ENCODE peak calls at places on chromosome 16, in seven cellular contexts. N, O, R, J, V, T and U are unnamed samples.

GRCh38 chr16:17205279-17206139 is 265.3 kb downstream of the XYLT1 start:
- DNase-seq in V (peak), J (no peak), O (no peak), N (no peak), T (no peak), R (no peak), U (peak)

GRCh38 chr16:19105891-19106624 is 7.7 kb upstream of the ITPRIPL2 start:
- DNase-seq in N (no peak), O (no peak), J (no peak), T (no peak), V (no peak), R (no peak), U (no peak)

GRCh38 chr16:13441675-13442074 is 478.3 kb upstream of the ERCC4 start:
- DNase-seq in V (no peak), N (no peak), T (no peak), O (no peak), R (no peak), J (no peak), U (no peak)

GRCh38 chr16:88430524-88431446 is 22.3 kb upstream of the ZFPM1 start:
- DNase-seq in R (no peak), N (no peak), T (peak), J (no peak), V (peak), O (no peak), U (no peak)

GRCh38 chr16:69443809-69444611 is 19.6 kb downstream of the CYB5B start:
- DNase-seq in J (peak), R (no peak), O (no peak), V (no peak), T (peak), N (no peak), U (no peak)

GRCh38 chr16:51382940-51383339 is 231.9 kb upstream of the SALL1 start:
- DNase-seq in N (no peak), O (no peak), T (no peak), R (no peak), V (no peak), J (no peak), U (no peak)

GRCh38 chr16:29962344-29962994 is 590 bp downstream of the TMEM219 start:
- DNase-seq in T (peak), V (no peak), J (no peak), N (no peak), O (no peak), R (peak), U (no peak)

GRCh38 chr16:46673320-46674013 is 15.5 kb downstream of the VPS35 start:
- DNase-seq in R (peak), O (peak), V (peak), N (peak), J (peak), T (peak), U (peak)

GRCh38 chr16:65070831-65071230 is 51.0 kb downstream of the CDH11 start:
- DNase-seq in N (no peak), O (no peak), V (no peak), T (no peak), R (peak), J (peak), U (no peak)

GRCh38 chr16:8998114-8998513 is 34.4 kb upstream of the USP7 start:
- DNase-seq in J (no peak), V (no peak), N (no peak), O (no peak), R (no peak), T (no peak), U (no peak)

GRCh38 chr16:4025428-4025827 is 90.8 kb downstream of the ADCY9 start:
- DNase-seq in V (no peak), O (no peak), J (no peak), N (no peak), R (no peak), T (no peak), U (no peak)

GRCh38 chr16:74575805-74576643 is 30.9 kb downstream of the GLG1 start:
- DNase-seq in N (no peak), V (no peak), O (no peak), R (no peak), J (no peak), T (no peak), U (no peak)

GRCh38 chr16:68246121-68246520 is 948 bp downstream of the PLA2G15 start:
- DNase-seq in J (no peak), N (no peak), T (no peak), R (no peak), V (no peak), O (no peak), U (no peak)

GRCh38 chr16:68275611-68276191 is 11.4 kb downstream of the SLC7A6 start:
- DNase-seq in J (no peak), R (peak), N (no peak), V (no peak), O (peak), T (no peak), U (no peak)

GRCh38 chr16:2256531-2257140 is 5.2 kb upstream of the ECI1 start:
- DNase-seq in R (no peak), V (no peak), T (no peak), O (no peak), N (no peak), J (no peak), U (no peak)

GRCh38 chr16:75265911-75266701 is 14.7 kb upstream of the BCAR1 start:
- DNase-seq in V (peak), N (no peak), J (peak), T (peak), R (peak), O (no peak), U (peak)

GRCh38 chr16:7332611-7333010 is at the start of gene RBFOX1:
- DNase-seq in R (no peak), O (no peak), T (no peak), V (no peak), J (no peak), N (no peak), U (no peak)

GRCh38 chr16:4797805-4798252 is 2.7 kb downstream of the SMIM22 start:
- DNase-seq in J (no peak), O (no peak), T (no peak), N (no peak), V (no peak), R (no peak), U (no peak)

GRCh38 chr16:66480265-66481080 is 53.4 kb downstream of the BEAN1 start:
- DNase-seq in N (no peak), T (no peak), O (no peak), V (no peak), R (peak), J (no peak), U (peak)
- TF ChIP-seq JUND in N (no peak), T (no peak), O (no peak), V (no peak), R (no peak), J (no peak), U (no peak)

GRCh38 chr16:58264961-58265479 is 29.8 kb downstream of the PRSS54 start:
- DNase-seq in J (peak), R (no peak), V (no peak), T (peak), O (no peak), N (no peak), U (no peak)
- TF ChIP-seq JUND in J (peak), R (no peak), V (no peak), T (peak), O (no peak), N (peak), U (no peak)

GRCh38 chr16:86031141-86031678 is 132.2 kb downstream of the IRF8 start:
- DNase-seq in R (no peak), O (no peak), V (no peak), T (peak), N (no peak), J (no peak), U (peak)
- TF ChIP-seq JUND in R (no peak), O (no peak), V (no peak), T (no peak), N (no peak), J (no peak), U (no peak)

GRCh38 chr16:20377181-20377580 is 24.7 kb upstream of the UMOD start:
- DNase-seq in T (no peak), V (no peak), O (no peak), R (no peak), N (no peak), J (no peak), U (no peak)
- TF ChIP-seq JUND in T (no peak), V (no peak), O (no peak), R (no peak), N (no peak), J (no peak), U (no peak)

GRCh38 chr16:50274771-50275415 is 8.5 kb downstream of the ADCY7 start:
- DNase-seq in R (no peak), V (no peak), O (no peak), N (no peak), J (no peak), T (no peak), U (no peak)

GRCh38 chr16:50273382-50273690 is 7.0 kb downstream of the ADCY7 start:
- DNase-seq in V (no peak), T (no peak), J (no peak), R (no peak), N (no peak), O (no peak), U (no peak)

GRCh38 chr16:50272687-50273381 is 6.5 kb downstream of the ADCY7 start:
- DNase-seq in V (no peak), R (no peak), O (no peak), N (no peak), J (no peak), T (no peak), U (no peak)

GRCh38 chr16:50275428-50276127 is 9.2 kb downstream of the ADCY7 start:
- DNase-seq in O (no peak), J (no peak), V (no peak), N (no peak), R (no peak), T (no peak), U (no peak)

GRCh38 chr16:50273888-50274770 is 7.8 kb downstream of the ADCY7 start:
- DNase-seq in R (no peak), O (peak), T (peak), V (no peak), N (no peak), J (no peak), U (no peak)
- TF ChIP-seq JUND in R (no peak), O (no peak), T (no peak), V (no peak), N (no peak), J (no peak), U (no peak)

DNA sequence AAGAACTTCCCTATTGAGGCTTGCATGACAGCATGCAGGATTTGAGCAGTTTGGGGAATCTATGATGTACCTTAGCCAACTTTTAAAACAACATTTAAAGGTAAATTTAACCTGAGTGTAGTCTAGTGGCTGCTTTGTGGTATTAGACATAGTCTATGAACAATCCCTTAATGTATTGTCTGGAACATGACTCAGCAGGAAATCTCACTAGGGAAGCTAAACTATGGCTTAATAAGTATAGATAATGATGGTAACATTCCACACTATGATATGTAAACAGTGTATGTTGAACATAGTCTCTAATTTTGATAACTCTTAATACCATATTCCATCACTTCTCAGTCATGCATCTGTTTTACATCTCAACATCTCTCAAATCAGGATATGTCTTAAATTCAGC is 52.1 kb upstream of the SLC12A3 start:
- DNase-seq in R (peak), J (no peak), O (no peak), V (no peak), N (no peak), T (no peak), U (no peak)
- TF ChIP-seq JUND in R (no peak), J (no peak), O (no peak), V (no peak), N (no peak), T (no peak), U (no peak)

DNA sequence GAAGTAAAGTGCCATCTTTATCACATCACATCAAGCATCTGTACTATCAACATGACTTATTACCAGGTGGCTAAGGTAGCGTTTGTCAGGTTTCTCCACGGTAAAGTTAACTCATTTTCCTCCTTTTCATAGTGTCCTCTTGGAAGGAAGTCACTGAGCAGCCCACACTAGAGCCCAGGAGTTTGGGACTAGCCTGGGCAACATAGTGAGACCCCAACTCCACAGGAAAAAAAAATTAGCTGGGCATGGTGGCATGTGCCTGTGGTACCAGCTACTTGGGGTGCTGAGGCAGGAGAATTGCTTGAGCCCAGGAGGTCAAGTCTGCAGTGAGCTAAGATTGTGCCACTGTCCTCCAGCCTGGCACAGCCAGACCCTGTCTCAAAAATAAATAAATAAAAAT is 12.9 kb downstream of the CHD9 start:
- DNase-seq in R (no peak), J (no peak), T (no peak), N (no peak), V (no peak), O (no peak), U (no peak)
- TF ChIP-seq JUND in R (no peak), J (no peak), T (no peak), N (no peak), V (no peak), O (no peak), U (no peak)

GRCh38 chr16:35562919-35563318 is 2103.5 kb downstream of the TP53TG3F start:
- DNase-seq in V (no peak), J (no peak), R (no peak), O (no peak), N (no peak), T (no peak), U (no peak)

GRCh38 chr16:35562471-35562870 is 2103.1 kb downstream of the TP53TG3F start:
- DNase-seq in R (no peak), N (no peak), V (no peak), J (no peak), O (no peak), T (no peak), U (no peak)

GRCh38 chr16:35560637-35560984 is 2101.2 kb downstream of the TP53TG3F start:
- DNase-seq in R (no peak), V (no peak), T (no peak), O (no peak), N (no peak), J (no peak), U (no peak)

GRCh38 chr16:35559911-35560636 is 2100.7 kb downstream of the TP53TG3F start:
- DNase-seq in O (no peak), J (no peak), T (no peak), N (no peak), R (no peak), V (no peak), U (peak)

GRCh38 chr16:35561346-35561745 is 2101.9 kb downstream of the TP53TG3F start:
- DNase-seq in T (no peak), R (no peak), V (no peak), N (no peak), J (no peak), O (no peak), U (no peak)
- TF ChIP-seq JUND in T (no peak), R (no peak), V (no peak), N (no peak), J (no peak), O (no peak), U (no peak)

GRCh38 chr16:81929841-81930240 is 81.4 kb downstream of the SDR42E1 start:
- DNase-seq in J (no peak), O (no peak), T (no peak), V (peak), R (no peak), N (no peak), U (no peak)

GRCh38 chr16:81927561-81928185 is 83.6 kb downstream of the SDR42E1 start:
- DNase-seq in O (no peak), J (no peak), V (peak), T (no peak), N (no peak), R (no peak), U (no peak)

GRCh38 chr16:81926036-81926435 is 85.2 kb downstream of the SDR42E1 start:
- DNase-seq in O (no peak), T (no peak), R (no peak), J (no peak), N (no peak), V (no peak), U (no peak)

GRCh38 chr16:81931927-81932326 is 79.3 kb downstream of the SDR42E1 start:
- DNase-seq in N (no peak), O (no peak), J (no peak), R (no peak), V (no peak), T (no peak), U (no peak)

DNA sequence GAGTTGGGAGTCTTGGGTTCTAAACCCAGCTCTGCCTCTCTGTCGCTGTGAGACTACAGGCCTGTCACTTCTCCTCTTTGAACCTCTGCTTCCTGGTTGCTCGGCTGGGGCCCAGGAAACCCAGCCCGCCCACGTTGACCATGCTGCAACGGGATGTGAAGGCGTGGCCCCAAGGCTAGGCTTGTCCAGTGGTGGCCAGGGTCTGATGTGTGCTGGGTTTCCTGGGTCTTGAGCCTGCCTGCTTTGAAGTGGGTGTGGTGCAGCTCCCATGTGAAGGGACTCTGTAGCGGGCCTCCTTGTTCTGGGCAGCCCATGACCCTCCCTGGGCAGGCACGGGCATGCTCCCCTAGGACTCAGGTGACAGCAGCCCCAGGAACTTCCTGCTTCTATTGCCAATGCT is 82.3 kb downstream of the SDR42E1 start:
- DNase-seq in T (peak), R (no peak), V (peak), J (no peak), O (no peak), N (no peak), U (peak)
- TF ChIP-seq JUND in T (no peak), R (no peak), V (no peak), J (no peak), O (no peak), N (no peak), U (no peak)